ENCODE peak calls at places on chromosome 16, in six cellular contexts. E is GM12865, D is progenitor cell of endocrine pancreas, U is lower leg skin, V is memory B cell, L is WTC11. S is an unnamed sample.

GRCh38 chr16:86824751-86825310 is 246.5 kb downstream of the FOXL1 start:
- DNase-seq in E (no peak), D (no peak), U (no peak), V (no peak), L (no peak), S (no peak)

GRCh38 chr16:84673203-84673535 is 24.9 kb downstream of the KLHL36 start:
- DNase-seq in E (no peak), D (no peak), U (no peak), V (no peak), L (no peak), S (no peak)

GRCh38 chr16:51374790-51375189 is 223.7 kb upstream of the SALL1 start:
- DNase-seq in E (no peak), D (no peak), U (no peak), V (no peak), L (no peak), S (no peak)

GRCh38 chr16:4924593-4925378 is 12.2 kb downstream of the PPL start:
- DNase-seq in E (no peak), D (no peak), U (no peak), V (no peak), L (peak), S (peak)

GRCh38 chr16:19130852-19131808 is 17.4 kb downstream of the ITPRIPL2 start:
- DNase-seq in E (peak), D (no peak), U (no peak), V (no peak), L (no peak), S (no peak)

GRCh38 chr16:88928405-88929375 is 48.3 kb downstream of the CBFA2T3 start:
- DNase-seq in E (no peak), D (peak), U (no peak), V (no peak), L (no peak), S (peak)

GRCh38 chr16:80027007-80027965 is 426.7 kb upstream of the MAF start:
- DNase-seq in E (peak), D (no peak), U (peak), V (no peak), L (peak), S (peak)

GRCh38 chr16:87581867-87582220 is 20.5 kb upstream of the JPH3 start:
- DNase-seq in E (no peak), D (no peak), U (peak), V (no peak), L (no peak), S (no peak)

GRCh38 chr16:13110124-13110796 is 208.9 kb downstream of the SHISA9 start:
- DNase-seq in E (no peak), D (no peak), U (no peak), V (no peak), L (peak), S (no peak)

GRCh38 chr16:75064403-75065148 is 52.0 kb downstream of the LDHD start:
- DNase-seq in E (no peak), D (no peak), U (no peak), V (no peak), L (no peak), S (peak)

GRCh38 chr16:13559624-13560023 is 360.3 kb upstream of the ERCC4 start:
- DNase-seq in E (no peak), D (no peak), U (no peak), V (no peak), L (no peak), S (no peak)

S was measured in small intestine.